ENCODE peak calls at places on chromosomes 6 and 20, in eight cellular contexts. Q, Y, I, L, O, U, S and N are unnamed samples.

GRCh38 chr6:154060076-154060475 is 21.0 kb downstream of the OPRM1 start:
- DNase-seq in U (no peak), Y (no peak), Q (no peak), O (no peak), L (no peak), S (no peak), I (no peak), N (no peak)

GRCh38 chr6:134935076-134935475 is 14.8 kb downstream of the ALDH8A1 start:
- DNase-seq in O (no peak), Q (no peak), S (no peak), U (no peak), I (no peak), L (no peak), Y (no peak), N (peak; percentile 69)

GRCh38 chr6:1227935-1228753 is 83.8 kb upstream of the FOXQ1 start:
- DNase-seq in I (no peak), Y (no peak), Q (no peak), S (no peak), O (no peak), U (no peak), L (no peak), N (peak; percentile 80)

GRCh38 chr6:125046107-125046925 is 84.1 kb downstream of the RNF217 start:
- DNase-seq in O (peak; percentile 8), Y (peak; percentile 14), L (peak; percentile 45), S (no peak), U (no peak), I (no peak), Q (no peak), N (peak; percentile 100)

GRCh38 chr20:17971571-17972013 is 2.8 kb downstream of the MGME1 start:
- DNase-seq in U (no peak), Q (peak; percentile 60), L (peak; percentile 56), Y (no peak), I (no peak), O (peak; percentile 80), S (no peak), N (no peak)

GRCh38 chr6:113122060-113122459 is 735.1 kb upstream of the MARCKS start:
- DNase-seq in I (no peak), Q (peak; percentile 91), U (no peak), L (peak; percentile 84), Y (peak; percentile 68), S (no peak), O (peak; percentile 74), N (peak; percentile 73)

GRCh38 chr20:18443841-18444240 is 23.0 kb downstream of the DZANK1 start:
- DNase-seq in O (no peak), U (no peak), Q (peak; percentile 8), S (no peak), Y (no peak), L (no peak), I (no peak), N (peak; percentile 8)

GRCh38 chr20:35404614-35405259 is 7.0 kb downstream of the UQCC1 start:
- DNase-seq in L (no peak), Q (no peak), I (no peak), S (no peak), O (no peak), Y (no peak), U (peak; percentile 71), N (no peak)

GRCh38 chr6:43451348-43451747 is 4.0 kb downstream of the DLK2 start:
- DNase-seq in U (no peak), Q (no peak), S (no peak), O (no peak), Y (no peak), I (no peak), L (no peak), N (peak; percentile 73)

GRCh38 chr20:40467014-40467413 is 222.0 kb downstream of the MAFB start:
- DNase-seq in O (no peak), I (no peak), L (no peak), Y (no peak), S (no peak), Q (no peak), U (no peak), N (no peak)

GRCh38 chr6:72286911-72287311 is 335.0 kb upstream of the KCNQ5 start:
- DNase-seq in Q (peak; percentile 72), L (peak; percentile 56), S (no peak), I (no peak), Y (peak; percentile 19), O (no peak), U (no peak), N (peak; percentile 36)

GRCh38 chr6:68919537-68919936 is 284.5 kb downstream of the ADGRB3 start:
- DNase-seq in O (no peak), U (no peak), I (no peak), Q (no peak), S (no peak), Y (no peak), L (no peak), N (no peak)

GRCh38 chr6:44935693-44936300 is 392.3 kb upstream of the RUNX2 start:
- DNase-seq in S (no peak), O (no peak), Q (no peak), I (no peak), L (no peak), Y (no peak), U (no peak), N (no peak)

GRCh38 chr6:44933113-44933512 is 395.0 kb upstream of the RUNX2 start:
- DNase-seq in Y (no peak), S (no peak), I (no peak), O (no peak), U (no peak), Q (no peak), L (no peak), N (no peak)

GRCh38 chr6:44931385-44931784 is 396.7 kb upstream of the RUNX2 start:
- DNase-seq in O (no peak), Q (no peak), S (no peak), L (no peak), U (no peak), Y (no peak), I (no peak), N (no peak)

GRCh38 chr6:44932651-44933091 is 395.5 kb upstream of the RUNX2 start:
- DNase-seq in U (no peak), I (no peak), Q (no peak), O (no peak), Y (no peak), S (no peak), L (no peak), N (no peak)
- H3K4me3 ChIP-seq in U (no peak overlapping the region), I (no peak overlapping the region), Q (no peak overlapping the region), O (no peak overlapping the region), Y (no peak overlapping the region), S (no peak overlapping the region), L (no peak overlapping the region), N (no peak overlapping the region)

GRCh38 chr6:11648889-11649288 is 111.3 kb downstream of the TMEM170B start:
- DNase-seq in O (no peak), Q (no peak), S (no peak), U (no peak), I (no peak), L (no peak), Y (no peak), N (no peak)
- H3K4me3 ChIP-seq in O (no peak overlapping the region), Q (no peak overlapping the region), S (no peak overlapping the region), U (no peak overlapping the region), I (no peak overlapping the region), L (no peak overlapping the region), Y (no peak overlapping the region), N (no peak overlapping the region)

GRCh38 chr6:36621371-36621855 is 27.3 kb downstream of the SRSF3 start:
- DNase-seq in L (no peak), Y (no peak), S (peak; percentile 47), Q (no peak), I (no peak), O (no peak), U (no peak), N (no peak)
- H3K4me3 ChIP-seq in L (no peak overlapping the region), Y (no peak overlapping the region), S (no peak overlapping the region), Q (no peak overlapping the region), I (no peak overlapping the region), O (no peak overlapping the region), U (no peak overlapping the region), N (no peak overlapping the region)

GRCh38 chr20:57471496-57472210 is 53.3 kb downstream of the CTCFL start:
- DNase-seq in S (no peak), Y (no peak), I (no peak), U (no peak), Q (no peak), O (no peak), L (no peak), N (no peak)

GRCh38 chr20:57470666-57471495 is 54.1 kb downstream of the CTCFL start:
- DNase-seq in U (no peak), Q (no peak), O (no peak), Y (no peak), S (no peak), I (no peak), L (no peak), N (no peak)

GRCh38 chr20:57469418-57470211 is 55.3 kb downstream of the CTCFL start:
- DNase-seq in U (no peak), Y (no peak), S (no peak), Q (no peak), O (peak; percentile 37), L (no peak), I (no peak), N (no peak)

GRCh38 chr20:57468523-57469417 is 56.2 kb downstream of the CTCFL start:
- DNase-seq in Y (no peak), O (no peak), U (peak; percentile 53), Q (no peak), L (no peak), I (no peak), S (no peak), N (no peak)

DNA sequence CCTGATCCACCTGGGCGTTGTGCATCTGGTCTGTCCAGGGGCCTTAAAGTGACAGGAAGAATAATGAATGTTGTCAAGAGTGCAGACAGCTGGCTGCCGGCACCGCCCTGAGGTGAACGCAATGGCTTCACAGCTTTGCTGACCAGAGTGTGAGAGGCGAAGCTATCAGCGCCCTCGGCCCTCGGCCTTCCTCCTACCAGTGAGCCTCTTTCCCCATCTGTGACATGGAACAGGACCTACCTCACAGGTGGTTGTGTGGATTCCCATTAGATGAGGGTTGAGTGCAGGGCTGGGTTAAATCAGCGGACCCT is 54.8 kb downstream of the CTCFL start:
- DNase-seq in U (no peak), I (no peak), L (no peak), Y (no peak), O (no peak), S (no peak), Q (no peak), N (no peak)
- H3K4me3 ChIP-seq in U (no peak overlapping the region), I (no peak overlapping the region), L (no peak overlapping the region), Y (no peak overlapping the region), O (no peak overlapping the region), S (no peak overlapping the region), Q (no peak overlapping the region), N (no peak overlapping the region)

DNA sequence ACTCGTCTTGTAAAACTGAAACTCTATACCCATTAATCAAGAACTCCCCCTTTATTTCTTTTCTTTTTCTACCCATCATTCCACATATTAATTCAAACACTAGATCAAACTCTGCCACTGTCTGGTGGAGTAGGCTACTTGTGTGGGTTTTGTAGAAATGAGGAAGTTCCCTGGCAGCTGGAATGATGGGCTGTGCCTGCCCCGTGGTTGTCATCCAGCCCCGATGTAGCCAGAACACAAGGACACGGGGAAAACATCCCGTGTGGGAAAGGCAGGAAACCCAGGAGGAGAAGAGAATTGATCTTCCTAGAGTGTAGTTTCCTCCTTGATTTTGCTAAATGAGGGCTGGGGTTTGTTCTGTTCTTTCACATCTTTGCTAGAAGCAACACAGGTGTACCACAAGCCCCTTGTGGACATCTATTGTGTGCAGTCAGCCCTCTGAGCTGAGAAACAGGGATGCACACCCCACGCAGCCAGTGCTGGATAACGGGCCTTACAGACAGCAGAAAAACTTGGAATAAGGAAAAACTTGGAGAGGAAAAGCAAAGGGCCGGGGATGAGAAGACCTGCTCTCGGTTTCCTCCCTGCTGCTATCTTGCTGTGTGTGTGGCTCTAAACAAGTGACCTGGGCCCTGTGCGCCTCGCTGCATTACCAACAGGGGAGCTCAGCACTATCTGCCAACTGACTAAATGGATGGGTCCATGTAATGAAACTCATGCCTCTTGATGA is 88.0 kb downstream of the SCML4 start:
- DNase-seq in U (no peak), Y (no peak), S (no peak), O (no peak), L (no peak), Q (no peak), I (no peak), N (no peak)
- H3K4me3 ChIP-seq in U (no peak overlapping the region), Y (no peak overlapping the region), S (no peak overlapping the region), O (no peak overlapping the region), L (no peak overlapping the region), Q (no peak overlapping the region), I (no peak overlapping the region), N (no peak overlapping the region)